ENCODE peak calls at places on chromosomes 7 and 10, in nine cellular contexts. M, Q, E, A, G, L, X, Y and N are unnamed samples.
A peak's percentile ranks its signal among the peaks of the same experiment; 100 is the strongest.

GRCh38 chr7:94264756-94265155 is 129.9 kb upstream of the COL1A2 start:
- DNase-seq in M (no peak), Q (peak; percentile 20), E (no peak), A (no peak), G (no peak), L (no peak), X (no peak), Y (no peak), N (no peak)

GRCh38 chr7:143243011-143243410 is 20.2 kb upstream of the GSTK1 start:
- DNase-seq in M (no peak), Q (no peak), E (no peak), A (no peak), G (peak; percentile 37), L (no peak), X (no peak), Y (no peak), N (no peak)

GRCh38 chr7:155799514-155799913 is 12.7 kb downstream of the SHH start:
- DNase-seq in M (no peak), Q (peak; percentile 32), E (no peak), A (no peak), G (no peak), L (no peak), X (no peak), Y (no peak), N (no peak)

GRCh38 chr7:22397981-22398380 is 41.0 kb upstream of the RAPGEF5 start:
- DNase-seq in M (no peak), Q (no peak), E (no peak), A (no peak), G (peak; percentile 9), L (no peak), X (no peak), Y (no peak), N (no peak)

GRCh38 chr7:80414331-80414730 is 97.5 kb downstream of the GNAT3 start:
- DNase-seq in M (no peak), Q (no peak), E (no peak), A (no peak), G (no peak), L (no peak), X (no peak), Y (no peak), N (no peak)

GRCh38 chr7:105130580-105130979 is 116.6 kb downstream of the KMT2E start:
- DNase-seq in M (no peak), Q (no peak), E (no peak), A (no peak), G (no peak), L (no peak), X (no peak), Y (no peak), N (no peak)

GRCh38 chr10:76649723-76650127 is 987.9 kb downstream of the KCNMA1 start:
- DNase-seq in M (no peak), Q (peak; percentile 51), E (peak; percentile 46), A (no peak), G (no peak), L (peak; percentile 59), X (no peak), Y (no peak), N (peak; percentile 36)

GRCh38 chr10:90087197-90088007 is 386.0 kb downstream of the KIF20B start:
- DNase-seq in M (no peak), Q (peak; percentile 57), E (peak; percentile 53), A (no peak), G (no peak), L (no peak), X (no peak), Y (no peak), N (no peak)

GRCh38 chr10:100518761-100519241 is 860 bp downstream of the SEC31B start:
- DNase-seq in M (peak; percentile 5), Q (peak; percentile 72), E (peak; percentile 74), A (peak; percentile 58), G (peak; percentile 52), L (peak; percentile 52), X (no peak), Y (peak; percentile 41), N (peak; percentile 74)

GRCh38 chr7:93574646-93575554 is at the start of gene CALCR:
- DNase-seq in M (no peak), Q (peak; percentile 3), E (no peak), A (no peak), G (peak; percentile 35), L (no peak), X (no peak), Y (no peak), N (peak; percentile 8)

GRCh38 chr7:4854916-4855315 is 6.9 kb downstream of the PAPOLB start:
- DNase-seq in M (no peak), Q (peak; percentile 21), E (no peak), A (no peak), G (no peak), L (no peak), X (no peak), Y (no peak), N (no peak)

GRCh38 chr10:107546239-107546638 is 381.7 kb upstream of the SORCS1 start:
- DNase-seq in M (no peak), Q (peak; percentile 77), E (peak; percentile 44), A (no peak), G (no peak), L (peak; percentile 47), X (no peak), Y (no peak), N (no peak)

GRCh38 chr10:77223532-77224460 is 413.8 kb downstream of the KCNMA1 start:
- DNase-seq in M (no peak), Q (no peak), E (no peak), A (no peak), G (peak; percentile 36), L (no peak), X (no peak), Y (no peak), N (no peak)

GRCh38 chr10:89476676-89477075 is 58.7 kb downstream of the SLC16A12 start:
- DNase-seq in M (no peak), Q (peak; percentile 97), E (peak; percentile 83), A (no peak), G (no peak), L (peak; percentile 80), X (no peak), Y (no peak), N (no peak)

GRCh38 chr7:20217193-20217948 is at the start of gene MACC1:
- DNase-seq in M (peak; percentile 69), Q (no peak), E (no peak), A (no peak), G (peak; percentile 4), L (no peak), X (no peak), Y (no peak), N (no peak)

GRCh38 chr10:103673616-103674015 is 180.1 kb downstream of the NEURL1 start:
- DNase-seq in M (no peak), Q (no peak), E (no peak), A (no peak), G (no peak), L (no peak), X (no peak), Y (no peak), N (no peak)

GRCh38 chr10:127942811-127943210 is 35.9 kb downstream of the PTPRE start:
- DNase-seq in M (no peak), Q (peak; percentile 49), E (peak; percentile 61), A (no peak), G (no peak), L (no peak), X (no peak), Y (no peak), N (no peak)

GRCh38 chr7:138979226-138979979 is 1.8 kb downstream of the KIAA1549 start:
- DNase-seq in M (no peak), Q (peak; percentile 52), E (no peak), A (no peak), G (no peak), L (peak; percentile 33), X (no peak), Y (no peak), N (peak; percentile 37)

GRCh38 chr10:73586583-73586984 is 4.6 kb downstream of the USP54 start:
- DNase-seq in M (no peak), Q (peak; percentile 88), E (peak; percentile 73), A (no peak), G (no peak), L (peak; percentile 31), X (no peak), Y (peak; percentile 11), N (no peak)

GRCh38 chr10:124091646-124092269 is 1.6 kb downstream of the CHST15 start:
- DNase-seq in M (no peak), Q (no peak), E (peak; percentile 18), A (no peak), G (peak; percentile 41), L (no peak), X (no peak), Y (no peak), N (peak; percentile 41)

GRCh38 chr7:150368884-150369739 is 490 bp downstream of the REPIN1 start:
- DNase-seq in M (no peak), Q (no peak), E (peak; percentile 44), A (peak; percentile 48), G (peak; percentile 73), L (peak; percentile 58), X (peak; percentile 47), Y (no peak), N (peak; percentile 86)

GRCh38 chr10:118626953-118627352 is 31.5 kb upstream of the PRLHR start:
- DNase-seq in M (no peak), Q (no peak), E (no peak), A (no peak), G (no peak), L (no peak), X (no peak), Y (no peak), N (no peak)

GRCh38 chr7:94908204-94909022 is 1.0 kb downstream of the PPP1R9A start:
- DNase-seq in M (peak; percentile 48), Q (peak; percentile 20), E (no peak), A (no peak), G (peak; percentile 59), L (no peak), X (no peak), Y (no peak), N (peak; percentile 21)

GRCh38 chr7:2154121-2154520 is 78.6 kb downstream of the MAD1L1 start:
- DNase-seq in M (no peak), Q (no peak), E (no peak), A (no peak), G (no peak), L (no peak), X (no peak), Y (no peak), N (no peak)

GRCh38 chr10:60732240-60733188 is 45.8 kb upstream of the CDK1 start:
- DNase-seq in M (no peak), Q (no peak), E (no peak), A (no peak), G (no peak), L (no peak), X (no peak), Y (no peak), N (no peak)

GRCh38 chr7:108225531-108226181 is 95.5 kb upstream of the LAMB4 start:
- DNase-seq in M (no peak), Q (no peak), E (no peak), A (no peak), G (no peak), L (no peak), X (no peak), Y (no peak), N (no peak)

GRCh38 chr10:110044681-110045080 is 36.9 kb downstream of the ADD3 start:
- DNase-seq in M (no peak), Q (peak; percentile 10), E (no peak), A (no peak), G (no peak), L (no peak), X (no peak), Y (no peak), N (no peak)

GRCh38 chr10:58696736-58697135 is 184.1 kb downstream of the BICC1 start:
- DNase-seq in M (no peak), Q (peak; percentile 69), E (no peak), A (no peak), G (no peak), L (no peak), X (no peak), Y (no peak), N (no peak)

GRCh38 chr7:81710751-81711150 is 59.1 kb downstream of the HGF start:
- DNase-seq in M (no peak), Q (no peak), E (no peak), A (no peak), G (peak; percentile 95), L (no peak), X (no peak), Y (no peak), N (no peak)

GRCh38 chr10:52436664-52437063 is 122.6 kb downstream of the DKK1 start:
- DNase-seq in M (no peak), Q (peak; percentile 51), E (no peak), A (no peak), G (no peak), L (no peak), X (no peak), Y (no peak), N (peak; percentile 13)

GRCh38 chr10:35300063-35300699 is 36.1 kb upstream of the CCNY start:
- DNase-seq in M (no peak), Q (peak; percentile 15), E (peak; percentile 52), A (no peak), G (peak; percentile 12), L (peak; percentile 20), X (no peak), Y (peak; percentile 5), N (peak; percentile 26)